ENCODE peak calls at places on chromosomes 3 and 15, in four cellular contexts. T, L, F and H are unnamed samples. For H3K36me3, the result is how much of the 10 kb centered on the place peaks cover.

GRCh38 chr15:66486887-66487286 is 10.7 kb downstream of the SNAPC5 start:
- DNase-seq in T (no peak), L (no peak), F (no peak), H (no peak)

GRCh38 chr3:190532626-190533155 is 18.8 kb downstream of the IL1RAP start:
- DNase-seq in T (no peak), L (no peak), F (no peak), H (no peak)

GRCh38 chr3:190615607-190616006 is 101.7 kb downstream of the IL1RAP start:
- DNase-seq in T (no peak), L (no peak), F (no peak), H (no peak)

GRCh38 chr3:64039273-64039672 is 16.0 kb upstream of the PSMD6 start:
- DNase-seq in T (no peak), L (no peak), F (no peak), H (no peak)

GRCh38 chr15:66785637-66786036 is 83.6 kb downstream of the SMAD6 start:
- DNase-seq in T (peak), L (no peak), F (no peak), H (peak)

GRCh38 chr3:181561605-181562031 is 150.1 kb upstream of the SOX2 start:
- DNase-seq in T (no peak), L (no peak), F (no peak), H (no peak)

GRCh38 chr15:100726426-100727190 is 124.2 kb downstream of the ASB7 start:
- DNase-seq in T (peak), L (no peak), F (no peak), H (peak)

GRCh38 chr15:78007965-78008886 is 69.3 kb downstream of the TBC1D2B start:
- DNase-seq in T (peak), L (peak), F (peak), H (peak)

DNA sequence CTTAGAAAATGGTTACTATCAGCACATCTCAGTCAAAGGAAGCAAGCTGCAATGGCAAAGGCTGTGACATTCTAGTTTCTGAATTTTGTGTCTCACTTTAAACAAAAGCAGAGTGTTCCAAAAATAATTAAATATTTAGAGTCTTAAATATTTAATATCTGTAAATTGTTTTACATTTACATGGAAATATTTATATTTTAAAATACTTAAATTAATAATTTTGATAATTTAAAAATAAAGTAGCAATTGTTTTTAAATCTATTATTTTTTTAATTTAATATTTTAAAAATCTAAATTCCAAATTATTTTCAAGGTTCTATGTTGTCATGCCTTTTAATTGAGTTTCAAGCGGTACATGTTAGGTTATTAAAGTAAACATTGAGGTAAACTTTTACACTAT is 843.1 kb downstream of the ROBO1 start:
- DNase-seq in T (no peak), L (no peak), F (no peak), H (no peak)
- H3K36me3 ChIP-seq in T (under half), L (under half), F (under half), H (under half)

DNA sequence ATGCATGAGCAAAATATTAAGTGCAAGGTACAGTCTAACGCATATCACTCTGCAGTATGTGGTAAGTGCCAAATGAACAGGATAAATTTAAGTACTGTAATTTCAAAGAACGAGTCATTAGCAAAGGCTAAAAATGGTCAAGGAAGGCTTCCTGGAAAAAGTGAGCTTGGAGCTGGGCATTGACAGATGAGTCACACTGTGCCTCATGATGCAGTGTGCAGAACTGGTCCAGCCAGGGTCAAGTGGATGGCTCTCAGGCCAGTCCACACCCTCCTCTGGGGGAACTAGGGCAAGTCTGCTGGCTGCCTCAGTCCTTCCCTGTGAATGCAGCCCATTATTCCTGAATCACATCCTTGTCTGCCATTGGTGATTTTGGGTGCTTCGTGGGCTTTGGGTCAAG is 76.3 kb downstream of the CACNA1D start:
- DNase-seq in T (peak), L (peak), F (peak), H (peak)
- TF ChIP-seq EZH2 in T (no peak), L (no peak), F (no peak), H (no peak)

GRCh38 chr3:15513121-15513520 is 8.4 kb downstream of the COLQ start:
- DNase-seq in T (no peak), L (no peak), F (no peak), H (no peak)
- H3K4me2 ChIP-seq in T (no peak), L (no peak), F (no peak), H (no peak)

GRCh38 chr15:75656331-75656730 is 8.6 kb downstream of the SNX33 start:
- DNase-seq in T (no peak), L (no peak), F (no peak), H (no peak)
- H3K36me3 ChIP-seq in T (under half), L (under half), F (under half), H (under half)

DNA sequence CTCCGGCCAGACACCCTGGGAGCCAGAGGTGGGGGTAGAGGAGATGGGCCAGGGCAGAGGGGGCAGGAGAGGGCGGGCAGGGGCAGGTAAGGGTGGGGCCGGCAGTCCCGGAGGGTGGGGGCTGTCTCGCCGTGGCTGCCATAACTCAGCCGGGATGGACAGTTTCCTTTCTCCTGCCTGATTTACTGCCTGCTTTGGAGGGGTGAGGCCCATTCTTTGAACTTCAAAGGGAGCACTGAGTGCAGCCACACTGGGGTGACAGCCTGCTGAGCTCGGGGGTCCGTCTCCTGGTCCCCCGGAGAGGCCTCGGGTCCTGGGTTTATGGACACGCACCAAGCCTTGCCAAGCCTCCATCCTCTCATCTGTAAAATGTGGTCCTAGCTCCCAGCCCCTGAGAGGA is 135.4 kb downstream of the FBLN2 start:
- DNase-seq in T (no peak), L (no peak), F (no peak), H (no peak)
- TF ChIP-seq EZH2 in T (no peak), L (no peak), F (no peak), H (no peak)